ENCODE peak calls at places on chromosome 4, in seven cellular contexts. One of them, this sample, is unnamed.
A peak's percentile ranks its signal among the peaks of the same experiment; 100 is the strongest.

GRCh38 chr4:54439831-54440243 is 210.7 kb downstream of the PDGFRA start:
- DNase-seq in sigmoid colon: peak; percentile 67
- DNase-seq in K562: peak; percentile 18
- DNase-seq in ovary: no peak
- DNase-seq in esophagus squamous epithelium: no peak
- DNase-seq in lower leg skin: peak; percentile 42
- DNase-seq in H54: peak; percentile 17
- DNase-seq in this sample: no peak

GRCh38 chr4:142091691-142092182 is 455.4 kb downstream of the IL15 start:
- DNase-seq in sigmoid colon: no peak
- DNase-seq in K562: no peak
- DNase-seq in ovary: no peak
- DNase-seq in esophagus squamous epithelium: no peak
- DNase-seq in lower leg skin: peak; percentile 41
- DNase-seq in H54: no peak
- DNase-seq in this sample: no peak

GRCh38 chr4:165378763-165379631 is at the start of gene CPE:
- DNase-seq in sigmoid colon: peak; percentile 82
- DNase-seq in K562: no peak
- DNase-seq in ovary: peak; percentile 81
- DNase-seq in esophagus squamous epithelium: no peak
- DNase-seq in lower leg skin: peak; percentile 39
- DNase-seq in H54: peak; percentile 41
- DNase-seq in this sample: peak; percentile 45

GRCh38 chr4:158895797-158896442 is 127.1 kb downstream of the FNIP2 start:
- DNase-seq in sigmoid colon: no peak
- DNase-seq in K562: no peak
- DNase-seq in ovary: no peak
- DNase-seq in esophagus squamous epithelium: no peak
- DNase-seq in lower leg skin: no peak
- DNase-seq in H54: no peak
- DNase-seq in this sample: peak; percentile 6

GRCh38 chr4:126986828-126987227 is 645.9 kb upstream of the INTU start:
- DNase-seq in sigmoid colon: no peak
- DNase-seq in K562: no peak
- DNase-seq in ovary: no peak
- DNase-seq in esophagus squamous epithelium: no peak
- DNase-seq in lower leg skin: no peak
- DNase-seq in H54: no peak
- DNase-seq in this sample: no peak

GRCh38 chr4:102868153-102868781 is 525 bp upstream of the CISD2 start:
- DNase-seq in sigmoid colon: peak; percentile 66
- DNase-seq in K562: no peak
- DNase-seq in ovary: peak; percentile 58
- DNase-seq in esophagus squamous epithelium: no peak
- DNase-seq in lower leg skin: peak; percentile 27
- DNase-seq in H54: no peak
- DNase-seq in this sample: no peak

GRCh38 chr4:138305055-138305454 is 62.9 kb upstream of the SLC7A11 start:
- DNase-seq in sigmoid colon: no peak
- DNase-seq in K562: no peak
- DNase-seq in ovary: no peak
- DNase-seq in esophagus squamous epithelium: no peak
- DNase-seq in lower leg skin: no peak
- DNase-seq in H54: no peak
- DNase-seq in this sample: no peak

GRCh38 chr4:89492476-89493110 is 185.0 kb upstream of the GPRIN3 start:
- DNase-seq in sigmoid colon: no peak
- DNase-seq in K562: no peak
- DNase-seq in ovary: no peak
- DNase-seq in esophagus squamous epithelium: no peak
- DNase-seq in lower leg skin: no peak
- DNase-seq in H54: no peak
- DNase-seq in this sample: no peak

GRCh38 chr4:40309250-40309774 is 25.8 kb upstream of the CHRNA9 start:
- DNase-seq in sigmoid colon: peak; percentile 89
- DNase-seq in K562: peak; percentile 77
- DNase-seq in ovary: peak; percentile 90
- DNase-seq in esophagus squamous epithelium: no peak
- DNase-seq in lower leg skin: peak; percentile 82
- DNase-seq in H54: no peak
- DNase-seq in this sample: no peak

GRCh38 chr4:153409412-153409811 is 56.7 kb upstream of the TMEM131L start:
- DNase-seq in sigmoid colon: no peak
- DNase-seq in K562: peak; percentile 35
- DNase-seq in ovary: no peak
- DNase-seq in esophagus squamous epithelium: no peak
- DNase-seq in lower leg skin: no peak
- DNase-seq in H54: no peak
- DNase-seq in this sample: no peak

GRCh38 chr4:3176625-3177229 is 72.2 kb upstream of the MSANTD1 start:
- DNase-seq in sigmoid colon: no peak
- DNase-seq in K562: no peak
- DNase-seq in ovary: no peak
- DNase-seq in esophagus squamous epithelium: no peak
- DNase-seq in lower leg skin: no peak
- DNase-seq in H54: no peak
- DNase-seq in this sample: no peak

GRCh38 chr4:3174371-3175338 is 74.3 kb upstream of the MSANTD1 start:
- DNase-seq in sigmoid colon: no peak
- DNase-seq in K562: no peak
- DNase-seq in ovary: no peak
- DNase-seq in esophagus squamous epithelium: no peak
- DNase-seq in lower leg skin: no peak
- DNase-seq in H54: no peak
- DNase-seq in this sample: no peak

GRCh38 chr4:3179126-3179706 is 69.7 kb upstream of the MSANTD1 start:
- DNase-seq in sigmoid colon: no peak
- DNase-seq in K562: no peak
- DNase-seq in ovary: no peak
- DNase-seq in esophagus squamous epithelium: no peak
- DNase-seq in lower leg skin: no peak
- DNase-seq in H54: no peak
- DNase-seq in this sample: no peak

GRCh38 chr4:3178351-3178750 is 70.6 kb upstream of the MSANTD1 start:
- DNase-seq in sigmoid colon: no peak
- DNase-seq in K562: no peak
- DNase-seq in ovary: no peak
- DNase-seq in esophagus squamous epithelium: no peak
- DNase-seq in lower leg skin: no peak
- DNase-seq in H54: no peak
- DNase-seq in this sample: no peak

DNA sequence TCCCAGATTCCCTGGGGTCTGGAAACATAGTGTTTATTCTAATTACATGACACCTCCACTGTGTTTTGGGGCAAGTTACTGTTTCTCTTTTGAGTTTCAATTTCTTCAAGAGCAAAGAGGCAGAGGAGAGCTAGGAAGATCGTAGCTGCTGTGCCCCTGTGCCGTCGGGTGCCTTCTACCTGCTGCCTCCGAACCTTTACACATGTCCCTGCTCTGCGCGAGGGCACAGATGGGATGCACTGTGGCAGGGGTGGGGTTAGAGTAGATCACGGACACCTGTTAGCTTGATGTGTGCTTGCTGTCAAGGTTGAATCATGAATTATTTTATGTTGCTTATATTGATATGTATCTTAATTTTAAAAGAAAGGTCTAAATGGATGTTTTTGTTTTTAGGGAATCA is 71.1 kb upstream of the MSANTD1 start:
- DNase-seq in sigmoid colon: no peak
- DNase-seq in K562: no peak
- DNase-seq in ovary: no peak
- DNase-seq in esophagus squamous epithelium: no peak
- DNase-seq in lower leg skin: no peak
- DNase-seq in H54: no peak
- DNase-seq in this sample: no peak
- TF ChIP-seq POLR2A in sigmoid colon: no peak
- TF ChIP-seq POLR2A in K562: no peak
- TF ChIP-seq POLR2A in ovary: no peak
- TF ChIP-seq POLR2A in esophagus squamous epithelium: no peak
- TF ChIP-seq POLR2A in lower leg skin: no peak
- TF ChIP-seq POLR2A in H54: no peak
- TF ChIP-seq POLR2A in this sample: no peak

GRCh38 chr4:119044919-119045318 is 90.7 kb upstream of the MYOZ2 start:
- DNase-seq in sigmoid colon: no peak
- DNase-seq in K562: no peak
- DNase-seq in ovary: no peak
- DNase-seq in esophagus squamous epithelium: no peak
- DNase-seq in lower leg skin: no peak
- DNase-seq in H54: no peak
- DNase-seq in this sample: no peak

GRCh38 chr4:119048446-119048845 is 87.2 kb upstream of the MYOZ2 start:
- DNase-seq in sigmoid colon: no peak
- DNase-seq in K562: no peak
- DNase-seq in ovary: no peak
- DNase-seq in esophagus squamous epithelium: no peak
- DNase-seq in lower leg skin: no peak
- DNase-seq in H54: no peak
- DNase-seq in this sample: no peak

GRCh38 chr4:119049342-119049741 is 86.3 kb upstream of the MYOZ2 start:
- DNase-seq in sigmoid colon: no peak
- DNase-seq in K562: no peak
- DNase-seq in ovary: no peak
- DNase-seq in esophagus squamous epithelium: no peak
- DNase-seq in lower leg skin: no peak
- DNase-seq in H54: no peak
- DNase-seq in this sample: no peak

GRCh38 chr4:119041951-119042560 is 93.6 kb upstream of the MYOZ2 start:
- DNase-seq in sigmoid colon: peak; percentile 79
- DNase-seq in K562: peak; percentile 33
- DNase-seq in ovary: peak; percentile 29
- DNase-seq in esophagus squamous epithelium: no peak
- DNase-seq in lower leg skin: peak; percentile 52
- DNase-seq in H54: peak; percentile 10
- DNase-seq in this sample: peak; percentile 70

DNA sequence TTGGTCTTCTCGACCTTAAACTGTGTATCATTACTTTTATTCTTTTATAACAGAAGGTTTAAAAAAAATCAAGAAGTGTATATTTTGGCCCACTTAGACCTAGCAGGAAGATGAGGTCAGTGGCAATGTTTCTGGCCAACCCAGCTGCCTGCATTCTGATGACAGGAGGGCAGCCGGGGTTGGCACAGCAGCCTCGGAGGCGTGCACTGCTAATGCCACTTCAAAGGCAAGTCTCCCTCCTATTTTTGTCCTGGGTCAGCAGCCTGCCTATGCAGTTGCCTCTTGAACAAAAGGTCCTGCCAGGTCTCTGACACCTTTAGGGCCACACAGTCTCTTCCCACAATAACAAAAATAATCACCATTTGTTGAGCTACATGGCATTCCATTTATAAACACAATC is 89.4 kb upstream of the MYOZ2 start:
- DNase-seq in sigmoid colon: peak; percentile 81
- DNase-seq in K562: no peak
- DNase-seq in ovary: no peak
- DNase-seq in esophagus squamous epithelium: no peak
- DNase-seq in lower leg skin: no peak
- DNase-seq in H54: no peak
- DNase-seq in this sample: no peak
- TF ChIP-seq POLR2A in sigmoid colon: no peak
- TF ChIP-seq POLR2A in K562: no peak
- TF ChIP-seq POLR2A in ovary: no peak
- TF ChIP-seq POLR2A in esophagus squamous epithelium: no peak
- TF ChIP-seq POLR2A in lower leg skin: no peak
- TF ChIP-seq POLR2A in H54: no peak
- TF ChIP-seq POLR2A in this sample: no peak

GRCh38 chr4:762211-763190 is 56.9 kb downstream of the PCGF3 start:
- DNase-seq in sigmoid colon: no peak
- DNase-seq in K562: no peak
- DNase-seq in ovary: no peak
- DNase-seq in esophagus squamous epithelium: no peak
- DNase-seq in lower leg skin: no peak
- DNase-seq in H54: no peak
- DNase-seq in this sample: no peak
- TF ChIP-seq POLR2A in sigmoid colon: no peak
- TF ChIP-seq POLR2A in K562: peak; percentile 10
- TF ChIP-seq POLR2A in ovary: no peak
- TF ChIP-seq POLR2A in esophagus squamous epithelium: no peak
- TF ChIP-seq POLR2A in lower leg skin: no peak
- TF ChIP-seq POLR2A in H54: no peak
- TF ChIP-seq POLR2A in this sample: peak; percentile 12

GRCh38 chr4:124938836-124939235 is 226.3 kb upstream of the ANKRD50 start:
- DNase-seq in sigmoid colon: no peak
- DNase-seq in K562: no peak
- DNase-seq in ovary: no peak
- DNase-seq in esophagus squamous epithelium: no peak
- DNase-seq in lower leg skin: no peak
- DNase-seq in H54: no peak
- DNase-seq in this sample: no peak
- TF ChIP-seq POLR2A in sigmoid colon: no peak
- TF ChIP-seq POLR2A in K562: no peak
- TF ChIP-seq POLR2A in ovary: no peak
- TF ChIP-seq POLR2A in esophagus squamous epithelium: no peak
- TF ChIP-seq POLR2A in lower leg skin: no peak
- TF ChIP-seq POLR2A in H54: no peak
- TF ChIP-seq POLR2A in this sample: no peak

GRCh38 chr4:18020671-18021469 is 685 bp downstream of the LCORL start:
- DNase-seq in sigmoid colon: peak; percentile 87
- DNase-seq in K562: peak; percentile 68
- DNase-seq in ovary: peak; percentile 77
- DNase-seq in esophagus squamous epithelium: peak; percentile 8
- DNase-seq in lower leg skin: peak; percentile 58
- DNase-seq in H54: peak; percentile 37
- DNase-seq in this sample: peak; percentile 81

GRCh38 chr4:18020145-18020670 is 1.3 kb downstream of the LCORL start:
- DNase-seq in sigmoid colon: no peak
- DNase-seq in K562: no peak
- DNase-seq in ovary: peak; percentile 31
- DNase-seq in esophagus squamous epithelium: no peak
- DNase-seq in lower leg skin: no peak
- DNase-seq in H54: no peak
- DNase-seq in this sample: peak; percentile 52

GRCh38 chr4:18022572-18023039 is 1.1 kb upstream of the LCORL start:
- DNase-seq in sigmoid colon: no peak
- DNase-seq in K562: no peak
- DNase-seq in ovary: no peak
- DNase-seq in esophagus squamous epithelium: no peak
- DNase-seq in lower leg skin: no peak
- DNase-seq in H54: no peak
- DNase-seq in this sample: peak; percentile 27

GRCh38 chr4:18021720-18022571 is at the start of gene LCORL:
- DNase-seq in sigmoid colon: peak; percentile 97
- DNase-seq in K562: peak; percentile 93
- DNase-seq in ovary: peak; percentile 94
- DNase-seq in esophagus squamous epithelium: peak; percentile 88
- DNase-seq in lower leg skin: peak; percentile 94
- DNase-seq in H54: peak; percentile 63
- DNase-seq in this sample: peak; percentile 97

GRCh38 chr4:18021470-18021719 is 160 bp downstream of the LCORL start:
- DNase-seq in sigmoid colon: no peak
- DNase-seq in K562: no peak
- DNase-seq in ovary: no peak
- DNase-seq in esophagus squamous epithelium: no peak
- DNase-seq in lower leg skin: peak; percentile 17
- DNase-seq in H54: no peak
- DNase-seq in this sample: no peak
- TF ChIP-seq POLR2A in sigmoid colon: no peak
- TF ChIP-seq POLR2A in K562: peak; percentile 56
- TF ChIP-seq POLR2A in ovary: no peak
- TF ChIP-seq POLR2A in esophagus squamous epithelium: peak; percentile 77
- TF ChIP-seq POLR2A in lower leg skin: no peak
- TF ChIP-seq POLR2A in H54: no peak
- TF ChIP-seq POLR2A in this sample: no peak

This sample was measured in erythroblast.